ENCODE peak calls at places on chromosomes 13 and 19, in nine cellular contexts. K is dorsolateral prefrontal cortex, N is HCT116, H is fibroblast of lung, P is gastrocnemius medialis, X is tibial artery, L is mesenchymal stem cell, G is ovary, Q is breast epithelium. I is an unnamed sample.

GRCh38 chr19:7705387-7706187 is 3.7 kb upstream of the FCER2 start:
- DNase-seq in K (no peak), N (no peak), H (no peak), P (peak), X (peak), L (no peak), G (no peak), Q (no peak), I (no peak)

GRCh38 chr13:25227690-25228089 is 55.6 kb upstream of the AMER2 start:
- DNase-seq in K (no peak), N (no peak), H (no peak), P (no peak), X (no peak), L (no peak), G (no peak), Q (no peak), I (no peak)

GRCh38 chr13:82976499-82976898 is 905.8 kb downstream of the SLITRK1 start:
- DNase-seq in K (no peak), N (no peak), H (peak), P (no peak), X (no peak), L (no peak), G (no peak), Q (no peak), I (no peak)

GRCh38 chr19:49151339-49152217 is 3.6 kb downstream of the HRC start:
- DNase-seq in K (no peak), N (peak), H (peak), P (peak), X (peak), L (peak), G (peak), Q (peak), I (no peak)

GRCh38 chr19:7522923-7523667 is 671 bp downstream of the MCOLN1 start:
- DNase-seq in K (no peak), N (no peak), H (no peak), P (no peak), X (no peak), L (peak), G (peak), Q (no peak), I (no peak)

GRCh38 chr19:32550666-32551065 is 30.3 kb upstream of the PDCD5 start:
- DNase-seq in K (no peak), N (no peak), H (no peak), P (no peak), X (no peak), L (no peak), G (no peak), Q (no peak), I (no peak)

GRCh38 chr13:41402695-41403511 is 54.4 kb upstream of the RGCC start:
- DNase-seq in K (no peak), N (no peak), H (no peak), P (no peak), X (no peak), L (no peak), G (no peak), Q (no peak), I (no peak)

GRCh38 chr19:30629086-30629485 is 256.9 kb downstream of the ZNF536 start:
- DNase-seq in K (no peak), N (no peak), H (no peak), P (no peak), X (no peak), L (no peak), G (no peak), Q (no peak), I (no peak)

GRCh38 chr13:65943711-65944110 is 1286.4 kb downstream of the PCDH9 start:
- DNase-seq in K (no peak), N (no peak), H (peak), P (no peak), X (no peak), L (no peak), G (no peak), Q (no peak), I (no peak)

GRCh38 chr13:41544824-41545707 is 87.7 kb downstream of the RGCC start:
- DNase-seq in K (no peak), N (no peak), H (no peak), P (no peak), X (no peak), L (peak), G (no peak), Q (no peak), I (no peak)

GRCh38 chr19:19406878-19407639 is 1.6 kb downstream of the GATAD2A start:
- DNase-seq in K (peak), N (no peak), H (peak), P (peak), X (no peak), L (peak), G (no peak), Q (no peak), I (no peak)

GRCh38 chr13:104008571-104009435 is 942.6 kb upstream of the SLC10A2 start:
- DNase-seq in K (no peak), N (no peak), H (peak), P (no peak), X (no peak), L (peak), G (no peak), Q (no peak), I (no peak)

GRCh38 chr19:38402623-38402966 is 298 bp upstream of the FAM98C start:
- DNase-seq in K (no peak), N (no peak), H (no peak), P (no peak), X (no peak), L (no peak), G (no peak), Q (no peak), I (no peak)

GRCh38 chr19:48630289-48631036 is 6.7 kb downstream of the DBP start:
- DNase-seq in K (no peak), N (no peak), H (peak), P (peak), X (peak), L (peak), G (peak), Q (no peak), I (peak)

GRCh38 chr13:47420012-47420411 is 523.2 kb upstream of the HTR2A start:
- DNase-seq in K (no peak), N (no peak), H (peak), P (peak), X (no peak), L (peak), G (no peak), Q (no peak), I (no peak)

GRCh38 chr13:47420568-47420967 is 523.7 kb upstream of the HTR2A start:
- DNase-seq in K (no peak), N (no peak), H (peak), P (no peak), X (no peak), L (peak), G (no peak), Q (no peak), I (no peak)

GRCh38 chr13:47417485-47417884 is 520.6 kb upstream of the HTR2A start:
- DNase-seq in K (no peak), N (no peak), H (no peak), P (no peak), X (no peak), L (no peak), G (no peak), Q (no peak), I (no peak)

GRCh38 chr13:47415048-47415447 is 518.2 kb upstream of the HTR2A start:
- DNase-seq in K (no peak), N (no peak), H (peak), P (no peak), X (no peak), L (peak), G (no peak), Q (no peak), I (no peak)

DNA sequence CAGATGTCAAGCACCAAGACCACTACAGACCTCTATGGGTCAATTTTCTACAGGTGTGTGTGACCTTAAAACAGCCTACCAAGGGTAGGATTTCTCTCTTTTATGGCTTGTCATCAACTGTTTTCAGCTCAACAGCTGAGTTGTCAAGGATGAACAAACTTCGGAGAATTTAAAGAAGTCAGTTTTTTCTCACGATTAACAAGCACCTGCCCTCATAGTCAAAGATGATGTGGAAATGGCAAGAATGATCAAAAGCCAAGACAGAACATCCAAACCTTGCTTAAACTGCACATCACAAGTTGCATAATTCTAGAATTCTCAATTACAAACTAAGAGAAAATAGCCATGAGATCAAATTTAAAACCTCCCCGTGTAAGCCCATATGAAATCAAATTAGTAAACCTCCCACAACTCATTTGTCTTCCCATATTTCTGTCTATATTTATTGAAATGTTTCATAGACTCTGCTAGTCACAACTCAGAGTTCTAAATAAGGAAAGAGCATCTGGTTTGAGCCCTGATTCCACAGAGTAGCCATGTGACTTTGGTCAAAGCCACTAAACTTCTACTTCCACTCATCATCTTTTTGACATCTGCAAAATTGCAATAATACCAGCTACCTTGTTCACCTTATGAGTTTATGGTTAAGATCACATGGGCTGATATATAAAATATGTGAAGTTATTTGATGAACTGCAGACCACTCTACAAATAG is 521.5 kb upstream of the HTR2A start:
- DNase-seq in K (no peak), N (no peak), H (no peak), P (no peak), X (no peak), L (no peak), G (no peak), Q (no peak), I (no peak)
- H3K27ac ChIP-seq in K (no peak), N (no peak), H (no peak), P (no peak), X (no peak), L (no peak), G (no peak), Q (no peak), I (no peak)

GRCh38 chr13:60398438-60398891 is 1.4 kb downstream of the TDRD3 start:
- DNase-seq in K (no peak), N (no peak), H (peak), P (no peak), X (no peak), L (peak), G (no peak), Q (no peak), I (no peak)
- H3K27ac ChIP-seq in K (peak), N (peak), H (peak), P (peak), X (peak), L (peak), G (peak), Q (peak), I (no peak)

GRCh38 chr19:16247353-16248182 is 49.9 kb downstream of the AP1M1 start:
- DNase-seq in K (peak), N (peak), H (peak), P (peak), X (peak), L (peak), G (peak), Q (peak), I (peak)
- H3K27ac ChIP-seq in K (no peak), N (no peak), H (no peak), P (peak), X (no peak), L (no peak), G (no peak), Q (no peak), I (no peak)

GRCh38 chr19:13024958-13025653 is 29.8 kb downstream of the NFIX start:
- DNase-seq in K (peak), N (no peak), H (no peak), P (peak), X (peak), L (no peak), G (peak), Q (no peak), I (no peak)
- H3K27ac ChIP-seq in K (peak), N (no peak), H (peak), P (peak), X (peak), L (no peak), G (peak), Q (peak), I (peak)

GRCh38 chr19:10070730-10071446 is 15.2 kb upstream of the SHFL start:
- DNase-seq in K (no peak), N (no peak), H (no peak), P (no peak), X (no peak), L (no peak), G (no peak), Q (no peak), I (no peak)
- H3K27ac ChIP-seq in K (no peak), N (no peak), H (no peak), P (no peak), X (no peak), L (no peak), G (no peak), Q (no peak), I (no peak)